ENCODE peak calls at places on chromosomes 12 and 14, in six cellular contexts. U, S, R, G, T and W are unnamed samples.

GRCh38 chr12:121568971-121569808 is 11.6 kb downstream of the KDM2B start:
- DNase-seq in U (no peak), S (no peak), R (no peak), G (no peak), T (no peak), W (no peak)

GRCh38 chr14:71666579-71667145 is 265.6 kb upstream of the RGS6 start:
- DNase-seq in U (peak), S (no peak), R (no peak), G (no peak), T (no peak), W (no peak)

GRCh38 chr14:75094896-75095295 is 25.5 kb downstream of the ZC2HC1C start:
- DNase-seq in U (no peak), S (no peak), R (no peak), G (no peak), T (no peak), W (no peak)

GRCh38 chr14:89564291-89564957 is 147.4 kb upstream of the FOXN3 start:
- DNase-seq in U (peak), S (no peak), R (no peak), G (no peak), T (no peak), W (no peak)

GRCh38 chr12:56695327-56696101 is 7.4 kb upstream of the PTGES3 start:
- DNase-seq in U (no peak), S (no peak), R (no peak), G (no peak), T (no peak), W (no peak)

GRCh38 chr14:99774526-99775307 is 18.5 kb upstream of the EML1 start:
- DNase-seq in U (no peak), S (no peak), R (no peak), G (peak), T (no peak), W (no peak)

GRCh38 chr12:54711664-54712063 is 63.5 kb upstream of the DCD start:
- DNase-seq in U (no peak), S (no peak), R (no peak), G (no peak), T (no peak), W (no peak)

GRCh38 chr14:41609704-41610183 is 3.1 kb downstream of the LRFN5 start:
- DNase-seq in U (peak), S (peak), R (no peak), G (no peak), T (no peak), W (no peak)

GRCh38 chr12:92784356-92784755 is 81.6 kb downstream of the PLEKHG7 start:
- DNase-seq in U (peak), S (no peak), R (no peak), G (no peak), T (no peak), W (no peak)

GRCh38 chr14:106277503-106277902 is 751.1 kb downstream of the TMEM121 start:
- DNase-seq in U (no peak), S (peak), R (no peak), G (peak), T (no peak), W (no peak)

GRCh38 chr12:15772405-15773018 is 16.7 kb downstream of the EPS8 start:
- DNase-seq in U (no peak), S (no peak), R (no peak), G (no peak), T (no peak), W (no peak)

GRCh38 chr12:49615725-49616124 is 7.6 kb upstream of the PRPF40B start:
- DNase-seq in U (peak), S (no peak), R (no peak), G (no peak), T (no peak), W (no peak)

GRCh38 chr14:85214471-85214870 is 315.5 kb upstream of the FLRT2 start:
- DNase-seq in U (peak), S (no peak), R (no peak), G (no peak), T (no peak), W (no peak)

GRCh38 chr12:913919-914718 is 35.4 kb downstream of the RAD52 start:
- DNase-seq in U (peak), S (no peak), R (no peak), G (no peak), T (no peak), W (no peak)

GRCh38 chr14:94348836-94349235 is 25.7 kb upstream of the SERPINA6 start:
- DNase-seq in U (no peak), S (no peak), R (no peak), G (no peak), T (no peak), W (no peak)

GRCh38 chr12:5466521-5466960 is 34.6 kb downstream of the NTF3 start:
- DNase-seq in U (no peak), S (no peak), R (no peak), G (no peak), T (no peak), W (no peak)